ENCODE peak calls at places on chromosome 4, in four cellular contexts. One of them, this sample, is unnamed.

GRCh38 chr4:33078145-33078544 is 2358.0 kb downstream of the PCDH7 start:
- DNase-seq in aorta: no peak
- DNase-seq in right atrium auricular region: no peak
- DNase-seq in small intestine: peak
- DNase-seq in this sample: no peak

GRCh38 chr4:40980318-40980883 is 230.6 kb downstream of the NSUN7 start:
- DNase-seq in aorta: no peak
- DNase-seq in right atrium auricular region: no peak
- DNase-seq in small intestine: peak
- DNase-seq in this sample: no peak

GRCh38 chr4:83490876-83491450 is 6.1 kb upstream of the ABRAXAS1 start:
- DNase-seq in aorta: no peak
- DNase-seq in small intestine: peak
- DNase-seq in right atrium auricular region: no peak
- DNase-seq in this sample: no peak

GRCh38 chr4:6507345-6507744 is 34.9 kb upstream of the PPP2R2C start:
- DNase-seq in small intestine: no peak
- DNase-seq in right atrium auricular region: peak
- DNase-seq in aorta: no peak
- DNase-seq in this sample: peak

GRCh38 chr4:42280327-42281095 is 116.8 kb upstream of the SHISA3 start:
- DNase-seq in aorta: no peak
- DNase-seq in right atrium auricular region: no peak
- DNase-seq in small intestine: peak
- DNase-seq in this sample: no peak

GRCh38 chr4:147582386-147583077 is 34.7 kb upstream of the TMEM184C start:
- DNase-seq in aorta: no peak
- DNase-seq in small intestine: peak
- DNase-seq in right atrium auricular region: no peak
- DNase-seq in this sample: no peak

GRCh38 chr4:155807021-155807420 is 48.2 kb downstream of the GUCY1B1 start:
- DNase-seq in right atrium auricular region: no peak
- DNase-seq in aorta: no peak
- DNase-seq in small intestine: no peak
- DNase-seq in this sample: no peak

GRCh38 chr4:72896515-72896914 is 173.0 kb downstream of the COX18 start:
- DNase-seq in right atrium auricular region: no peak
- DNase-seq in aorta: no peak
- DNase-seq in small intestine: no peak
- DNase-seq in this sample: no peak

GRCh38 chr4:2789351-2789750 is 3.5 kb upstream of the SH3BP2 start:
- DNase-seq in small intestine: no peak
- DNase-seq in aorta: no peak
- DNase-seq in right atrium auricular region: no peak
- DNase-seq in this sample: peak

GRCh38 chr4:111806331-111806730 is 338.9 kb upstream of the FAM241A start:
- DNase-seq in small intestine: peak
- DNase-seq in right atrium auricular region: no peak
- DNase-seq in aorta: no peak
- DNase-seq in this sample: no peak

GRCh38 chr4:102345795-102346100 is 466 bp upstream of the SLC39A8 start:
- DNase-seq in right atrium auricular region: no peak
- DNase-seq in small intestine: peak
- DNase-seq in aorta: no peak
- DNase-seq in this sample: no peak

GRCh38 chr4:175443547-175443946 is 368.5 kb downstream of the GPM6A start:
- DNase-seq in small intestine: no peak
- DNase-seq in aorta: no peak
- DNase-seq in right atrium auricular region: no peak
- DNase-seq in this sample: no peak

GRCh38 chr4:66840178-66840577 is 705.1 kb downstream of the CENPC start:
- DNase-seq in right atrium auricular region: no peak
- DNase-seq in aorta: no peak
- DNase-seq in small intestine: no peak
- DNase-seq in this sample: no peak

GRCh38 chr4:149194061-149194460 is 621.6 kb downstream of the IQCM start:
- DNase-seq in aorta: no peak
- DNase-seq in right atrium auricular region: no peak
- DNase-seq in small intestine: no peak
- DNase-seq in this sample: no peak

GRCh38 chr4:40755609-40756008 is 5.9 kb downstream of the NSUN7 start:
- DNase-seq in right atrium auricular region: no peak
- DNase-seq in small intestine: peak
- DNase-seq in aorta: no peak
- DNase-seq in this sample: no peak

GRCh38 chr4:15653864-15654391 is 1.2 kb downstream of the FBXL5 start:
- DNase-seq in right atrium auricular region: no peak
- DNase-seq in aorta: no peak
- DNase-seq in small intestine: peak
- DNase-seq in this sample: no peak

GRCh38 chr4:86818845-86819244 is 30.3 kb downstream of the SLC10A6 start:
- DNase-seq in aorta: no peak
- DNase-seq in right atrium auricular region: no peak
- DNase-seq in small intestine: peak
- DNase-seq in this sample: no peak

GRCh38 chr4:110245567-110245966 is 47.2 kb upstream of the ELOVL6 start:
- DNase-seq in right atrium auricular region: no peak
- DNase-seq in aorta: no peak
- DNase-seq in small intestine: no peak
- DNase-seq in this sample: no peak

GRCh38 chr4:188297873-188298272 is 158.6 kb downstream of the TRIML1 start:
- DNase-seq in right atrium auricular region: no peak
- DNase-seq in small intestine: no peak
- DNase-seq in aorta: no peak
- DNase-seq in this sample: no peak

GRCh38 chr4:11715753-11716521 is 287.2 kb upstream of the HS3ST1 start:
- DNase-seq in small intestine: no peak
- DNase-seq in aorta: no peak
- DNase-seq in right atrium auricular region: no peak
- DNase-seq in this sample: no peak

GRCh38 chr4:164221631-164222030 is 532.3 kb upstream of the SMIM31 start:
- DNase-seq in aorta: no peak
- DNase-seq in right atrium auricular region: no peak
- DNase-seq in small intestine: no peak
- DNase-seq in this sample: no peak

GRCh38 chr4:67288964-67289363 is 256.3 kb downstream of the CENPC start:
- DNase-seq in right atrium auricular region: no peak
- DNase-seq in aorta: no peak
- DNase-seq in small intestine: no peak
- DNase-seq in this sample: no peak

GRCh38 chr4:113565702-113566012 is 195.9 kb downstream of the CAMK2D start:
- DNase-seq in small intestine: no peak
- DNase-seq in aorta: no peak
- DNase-seq in right atrium auricular region: no peak
- DNase-seq in this sample: no peak

GRCh38 chr4:73621357-73621756 is 1.1 kb upstream of the RASSF6 start:
- DNase-seq in right atrium auricular region: no peak
- DNase-seq in aorta: no peak
- DNase-seq in small intestine: peak
- DNase-seq in this sample: no peak

GRCh38 chr4:24372915-24373314 is 211.4 kb downstream of the DHX15 start:
- DNase-seq in small intestine: no peak
- DNase-seq in aorta: no peak
- DNase-seq in right atrium auricular region: no peak
- DNase-seq in this sample: no peak

GRCh38 chr4:15769202-15769601 is 8.9 kb upstream of the CD38 start:
- DNase-seq in small intestine: no peak
- DNase-seq in right atrium auricular region: no peak
- DNase-seq in aorta: no peak
- DNase-seq in this sample: no peak

GRCh38 chr4:116066711-116067245 is 953.4 kb upstream of the NDST4 start:
- DNase-seq in aorta: no peak
- DNase-seq in right atrium auricular region: no peak
- DNase-seq in small intestine: no peak
- DNase-seq in this sample: no peak

GRCh38 chr4:56641494-56642051 is 39.5 kb downstream of the HOPX start:
- DNase-seq in small intestine: no peak
- DNase-seq in right atrium auricular region: no peak
- DNase-seq in aorta: no peak
- DNase-seq in this sample: no peak

GRCh38 chr4:133555671-133556070 is 406.6 kb downstream of the PCDH10 start:
- DNase-seq in small intestine: no peak
- DNase-seq in right atrium auricular region: no peak
- DNase-seq in aorta: no peak
- DNase-seq in this sample: no peak

DNA sequence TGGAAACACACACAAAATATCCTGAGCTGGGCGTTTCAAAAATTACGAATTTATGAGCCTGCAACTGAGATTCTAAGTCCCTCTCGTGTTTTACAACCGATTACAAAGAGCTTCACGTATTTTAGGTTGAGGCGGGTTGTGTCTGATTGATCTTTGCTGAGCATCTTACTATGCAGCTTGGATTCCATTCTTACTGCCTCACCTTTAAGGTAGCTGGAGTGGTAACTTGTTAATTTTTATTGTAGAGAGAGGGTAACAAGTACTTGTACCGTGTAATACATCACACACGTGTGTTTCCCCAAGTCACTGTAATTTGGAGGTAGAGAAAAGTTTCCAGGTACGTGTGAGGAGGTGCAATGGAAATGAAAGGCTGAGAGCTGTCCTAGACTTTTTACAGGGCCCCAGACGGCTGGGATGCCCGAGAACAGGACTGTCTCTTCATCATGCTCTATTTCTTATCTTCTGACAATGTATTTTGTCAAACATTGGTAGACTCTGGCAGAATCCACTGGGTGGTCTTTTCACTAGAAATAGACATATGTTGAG is 97.8 kb upstream of the TENM3 start:
- DNase-seq in small intestine: no peak
- DNase-seq in right atrium auricular region: no peak
- DNase-seq in aorta: no peak
- DNase-seq in this sample: no peak
- H3K27ac ChIP-seq in small intestine: no peak
- H3K27ac ChIP-seq in right atrium auricular region: no peak
- H3K27ac ChIP-seq in aorta: no peak
- H3K27ac ChIP-seq in this sample: no peak

DNA sequence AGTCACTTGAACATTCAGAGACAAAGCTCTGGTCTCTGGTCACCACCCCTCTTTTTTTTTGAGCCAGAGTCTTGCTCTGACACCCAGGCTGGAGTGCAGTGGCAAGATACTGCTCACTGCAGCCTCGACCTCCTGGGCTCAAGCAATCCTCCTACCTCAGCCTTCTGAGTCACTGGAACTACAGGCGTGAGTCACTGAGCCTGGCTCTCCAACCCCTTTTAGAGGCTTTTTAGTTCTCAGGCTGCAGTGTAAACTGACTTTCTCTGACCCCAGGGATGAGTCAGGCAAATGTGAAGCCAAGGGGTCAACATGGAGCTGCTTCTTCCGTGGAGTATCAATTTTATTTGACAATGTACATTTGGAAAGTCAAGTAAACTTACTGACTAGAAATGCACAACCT is 229.2 kb downstream of the PTTG2 start:
- DNase-seq in right atrium auricular region: no peak
- DNase-seq in aorta: peak
- DNase-seq in small intestine: no peak
- DNase-seq in this sample: no peak
- H3K27ac ChIP-seq in right atrium auricular region: no peak
- H3K27ac ChIP-seq in aorta: peak
- H3K27ac ChIP-seq in small intestine: peak
- H3K27ac ChIP-seq in this sample: peak

DNA sequence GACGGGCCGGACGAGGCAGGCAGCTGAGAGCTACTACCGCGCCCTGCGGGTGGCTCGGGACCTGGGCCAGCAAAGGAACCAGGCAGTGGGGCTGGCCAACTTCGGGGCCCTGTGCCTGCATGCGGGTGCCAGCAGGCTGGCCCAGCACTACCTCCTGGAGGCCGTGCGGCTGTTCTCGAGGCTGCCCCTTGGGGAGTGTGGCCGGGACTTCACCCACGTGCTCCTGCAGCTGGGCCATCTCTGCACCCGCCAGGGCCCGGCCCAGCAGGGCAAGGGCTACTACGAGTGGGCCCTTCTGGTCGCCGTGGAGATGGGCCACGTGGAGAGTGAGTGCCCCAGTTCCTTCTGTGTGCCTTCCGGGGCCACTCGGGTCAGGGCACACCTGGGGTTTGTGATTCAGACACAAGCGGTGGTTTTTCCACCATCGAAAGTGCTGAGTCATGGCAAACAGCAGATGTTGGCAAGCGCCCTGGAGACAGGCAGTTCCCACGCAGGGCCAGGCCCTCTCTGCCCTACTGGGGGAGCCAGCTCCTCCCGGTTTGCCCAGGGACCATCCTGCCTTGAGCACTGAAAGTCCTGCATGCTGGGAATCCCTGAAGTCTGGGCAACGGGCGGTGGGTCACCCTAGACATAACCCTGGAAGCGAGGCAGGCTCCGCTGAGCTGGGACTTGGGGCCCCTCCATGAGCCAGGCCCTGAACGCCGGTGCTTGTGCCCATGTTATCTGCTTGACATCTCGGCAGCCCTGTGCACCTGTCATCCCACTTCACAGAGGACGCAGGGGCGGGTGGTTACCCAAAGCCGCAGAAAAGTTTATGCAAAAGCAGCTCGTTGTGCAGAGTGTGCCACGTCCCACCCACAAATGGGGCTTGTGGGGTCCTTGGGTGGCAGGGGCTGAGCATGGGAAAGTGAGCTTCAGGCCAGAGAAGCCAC is 29.5 kb downstream of the SH3TC1 start:
- DNase-seq in aorta: peak
- DNase-seq in right atrium auricular region: peak
- DNase-seq in small intestine: peak
- DNase-seq in this sample: no peak
- H3K27ac ChIP-seq in aorta: no peak
- H3K27ac ChIP-seq in right atrium auricular region: no peak
- H3K27ac ChIP-seq in small intestine: no peak
- H3K27ac ChIP-seq in this sample: peak

GRCh38 chr4:129008096-129008495 is 85.2 kb downstream of the SCLT1 start:
- DNase-seq in aorta: no peak
- DNase-seq in right atrium auricular region: no peak
- DNase-seq in small intestine: no peak
- DNase-seq in this sample: no peak
- H3K27ac ChIP-seq in aorta: no peak
- H3K27ac ChIP-seq in right atrium auricular region: no peak
- H3K27ac ChIP-seq in small intestine: no peak
- H3K27ac ChIP-seq in this sample: no peak

GRCh38 chr4:146053901-146054300 is 115.3 kb upstream of the ZNF827 start:
- DNase-seq in small intestine: no peak
- DNase-seq in aorta: no peak
- DNase-seq in right atrium auricular region: no peak
- DNase-seq in this sample: no peak
- H3K27ac ChIP-seq in small intestine: no peak
- H3K27ac ChIP-seq in aorta: no peak
- H3K27ac ChIP-seq in right atrium auricular region: no peak
- H3K27ac ChIP-seq in this sample: no peak

DNA sequence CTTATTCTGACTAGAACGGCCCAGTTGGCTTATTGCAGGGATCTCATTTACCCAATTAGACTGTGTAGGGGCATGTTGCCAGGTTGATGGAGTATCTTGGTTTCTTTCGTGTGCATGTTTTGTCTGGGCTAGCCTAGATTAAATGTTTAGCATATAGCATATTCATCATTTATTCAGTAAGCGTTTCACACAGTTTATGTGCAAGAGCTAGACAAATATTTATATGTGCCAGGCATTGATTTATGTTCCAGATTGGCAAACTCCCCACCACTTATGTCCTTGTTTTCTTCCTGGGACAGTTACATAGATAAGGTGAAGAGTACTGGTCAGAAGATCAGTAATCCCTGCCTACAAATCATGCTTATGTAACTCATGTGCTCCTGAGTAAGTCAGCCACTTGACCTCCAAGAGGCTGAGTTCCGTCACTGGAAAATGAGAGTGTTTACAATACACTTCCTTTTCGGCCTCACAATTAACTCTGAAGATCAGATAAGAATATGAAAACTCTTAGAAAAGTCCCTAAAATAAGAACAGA is 57.2 kb downstream of the RUFY3 start:
- DNase-seq in small intestine: no peak
- DNase-seq in aorta: no peak
- DNase-seq in right atrium auricular region: no peak
- DNase-seq in this sample: no peak
- H3K27ac ChIP-seq in small intestine: no peak
- H3K27ac ChIP-seq in aorta: peak
- H3K27ac ChIP-seq in right atrium auricular region: no peak
- H3K27ac ChIP-seq in this sample: no peak